ENCODE peak calls at places on chromosomes 2 and 18, in nine cellular contexts. One of them, this sample, is unnamed.
A peak's percentile ranks its signal among the peaks of the same experiment; 100 is the strongest.

GRCh38 chr2:239767016-239767905 is 257.9 kb downstream of the NDUFA10 start:
- DNase-seq in right atrium auricular region: no peak
- DNase-seq in hepatocyte: no peak
- DNase-seq in IMR-90: no peak
- DNase-seq in tibial nerve: no peak
- DNase-seq in Karpas-422: no peak
- DNase-seq in neuronal stem cell: no peak
- DNase-seq in mesendoderm: no peak
- DNase-seq in esophagus squamous epithelium: no peak
- DNase-seq in this sample: no peak

GRCh38 chr2:117523267-117523666 is 291.2 kb upstream of the DDX18 start:
- DNase-seq in Karpas-422: peak; percentile 78
- DNase-seq in esophagus squamous epithelium: no peak
- DNase-seq in tibial nerve: peak; percentile 28
- DNase-seq in IMR-90: no peak
- DNase-seq in neuronal stem cell: no peak
- DNase-seq in right atrium auricular region: peak; percentile 61
- DNase-seq in hepatocyte: peak; percentile 78
- DNase-seq in mesendoderm: no peak
- DNase-seq in this sample: no peak

GRCh38 chr2:213251618-213252017 is 32.6 kb upstream of the SPAG16 start:
- DNase-seq in esophagus squamous epithelium: no peak
- DNase-seq in IMR-90: peak; percentile 81
- DNase-seq in right atrium auricular region: no peak
- DNase-seq in Karpas-422: peak; percentile 88
- DNase-seq in hepatocyte: peak; percentile 84
- DNase-seq in neuronal stem cell: peak; percentile 69
- DNase-seq in mesendoderm: peak; percentile 84
- DNase-seq in tibial nerve: no peak
- DNase-seq in this sample: no peak

GRCh38 chr2:74845217-74845751 is 11.4 kb downstream of the HK2 start:
- DNase-seq in IMR-90: peak; percentile 94
- DNase-seq in Karpas-422: no peak
- DNase-seq in tibial nerve: peak; percentile 41
- DNase-seq in esophagus squamous epithelium: peak; percentile 38
- DNase-seq in right atrium auricular region: peak; percentile 82
- DNase-seq in hepatocyte: peak; percentile 85
- DNase-seq in neuronal stem cell: no peak
- DNase-seq in mesendoderm: peak; percentile 74
- DNase-seq in this sample: no peak

GRCh38 chr2:30756051-30756719 is 51.1 kb downstream of the CAPN13 start:
- DNase-seq in tibial nerve: no peak
- DNase-seq in right atrium auricular region: no peak
- DNase-seq in neuronal stem cell: no peak
- DNase-seq in IMR-90: no peak
- DNase-seq in Karpas-422: no peak
- DNase-seq in hepatocyte: peak; percentile 56
- DNase-seq in mesendoderm: peak; percentile 96
- DNase-seq in esophagus squamous epithelium: no peak
- DNase-seq in this sample: no peak

GRCh38 chr2:42443980-42444379 is 49.8 kb downstream of the KCNG3 start:
- DNase-seq in right atrium auricular region: no peak
- DNase-seq in neuronal stem cell: no peak
- DNase-seq in Karpas-422: no peak
- DNase-seq in IMR-90: no peak
- DNase-seq in mesendoderm: peak; percentile 66
- DNase-seq in hepatocyte: no peak
- DNase-seq in esophagus squamous epithelium: no peak
- DNase-seq in tibial nerve: no peak
- DNase-seq in this sample: no peak

GRCh38 chr18:77132369-77133050 is at the start of gene MBP:
- DNase-seq in Karpas-422: peak; percentile 90
- DNase-seq in right atrium auricular region: no peak
- DNase-seq in IMR-90: no peak
- DNase-seq in hepatocyte: peak; percentile 92
- DNase-seq in esophagus squamous epithelium: peak; percentile 11
- DNase-seq in tibial nerve: peak; percentile 37
- DNase-seq in mesendoderm: peak; percentile 74
- DNase-seq in neuronal stem cell: no peak
- DNase-seq in this sample: peak; percentile 60

GRCh38 chr18:50034029-50034428 is 160.9 kb downstream of the MYO5B start:
- DNase-seq in IMR-90: no peak
- DNase-seq in neuronal stem cell: no peak
- DNase-seq in Karpas-422: no peak
- DNase-seq in esophagus squamous epithelium: no peak
- DNase-seq in hepatocyte: no peak
- DNase-seq in mesendoderm: no peak
- DNase-seq in right atrium auricular region: no peak
- DNase-seq in tibial nerve: no peak
- DNase-seq in this sample: no peak

GRCh38 chr2:42639340-42640077 is 71.1 kb downstream of the MTA3 start:
- DNase-seq in esophagus squamous epithelium: no peak
- DNase-seq in right atrium auricular region: no peak
- DNase-seq in hepatocyte: no peak
- DNase-seq in neuronal stem cell: no peak
- DNase-seq in Karpas-422: no peak
- DNase-seq in mesendoderm: no peak
- DNase-seq in tibial nerve: no peak
- DNase-seq in IMR-90: no peak
- DNase-seq in this sample: no peak

GRCh38 chr2:31018280-31018679 is 120.0 kb downstream of the GALNT14 start:
- DNase-seq in neuronal stem cell: no peak
- DNase-seq in hepatocyte: no peak
- DNase-seq in right atrium auricular region: no peak
- DNase-seq in esophagus squamous epithelium: no peak
- DNase-seq in IMR-90: no peak
- DNase-seq in mesendoderm: no peak
- DNase-seq in tibial nerve: no peak
- DNase-seq in Karpas-422: no peak
- DNase-seq in this sample: no peak

GRCh38 chr2:156590313-156590712 is 154.1 kb downstream of the GPD2 start:
- DNase-seq in neuronal stem cell: no peak
- DNase-seq in IMR-90: no peak
- DNase-seq in Karpas-422: no peak
- DNase-seq in esophagus squamous epithelium: no peak
- DNase-seq in right atrium auricular region: no peak
- DNase-seq in hepatocyte: no peak
- DNase-seq in mesendoderm: no peak
- DNase-seq in tibial nerve: no peak
- DNase-seq in this sample: no peak

GRCh38 chr2:5673148-5673860 is 18.9 kb upstream of the SOX11 start:
- DNase-seq in hepatocyte: peak; percentile 24
- DNase-seq in IMR-90: no peak
- DNase-seq in Karpas-422: no peak
- DNase-seq in esophagus squamous epithelium: no peak
- DNase-seq in neuronal stem cell: no peak
- DNase-seq in tibial nerve: no peak
- DNase-seq in right atrium auricular region: no peak
- DNase-seq in mesendoderm: peak; percentile 33
- DNase-seq in this sample: no peak

GRCh38 chr18:48926420-48926857 is 24.3 kb downstream of the SMAD7 start:
- DNase-seq in neuronal stem cell: no peak
- DNase-seq in IMR-90: no peak
- DNase-seq in tibial nerve: no peak
- DNase-seq in hepatocyte: no peak
- DNase-seq in Karpas-422: no peak
- DNase-seq in right atrium auricular region: no peak
- DNase-seq in mesendoderm: no peak
- DNase-seq in esophagus squamous epithelium: no peak
- DNase-seq in this sample: no peak

GRCh38 chr2:16320716-16321115 is 344.9 kb downstream of the CYRIA start:
- DNase-seq in hepatocyte: no peak
- DNase-seq in IMR-90: no peak
- DNase-seq in esophagus squamous epithelium: no peak
- DNase-seq in neuronal stem cell: peak; percentile 53
- DNase-seq in tibial nerve: no peak
- DNase-seq in mesendoderm: peak; percentile 80
- DNase-seq in Karpas-422: no peak
- DNase-seq in right atrium auricular region: no peak
- DNase-seq in this sample: no peak
- H3K4me1 ChIP-seq in hepatocyte: peaks cover 43% of the 10 kb centered on the region
- H3K4me1 ChIP-seq in IMR-90: no peaks in the 10 kb centered on the region
- H3K4me1 ChIP-seq in esophagus squamous epithelium: no peaks in the 10 kb centered on the region
- H3K4me1 ChIP-seq in neuronal stem cell: peaks cover 37% of the 10 kb centered on the region
- H3K4me1 ChIP-seq in tibial nerve: no peaks in the 10 kb centered on the region
- H3K4me1 ChIP-seq in mesendoderm: peaks cover 3% of the 10 kb centered on the region
- H3K4me1 ChIP-seq in Karpas-422: no peaks in the 10 kb centered on the region
- H3K4me1 ChIP-seq in right atrium auricular region: no peaks in the 10 kb centered on the region
- H3K4me1 ChIP-seq in this sample: no peaks in the 10 kb centered on the region

GRCh38 chr2:216761809-216762208 is 66.5 kb upstream of the IGFBP5 start:
- DNase-seq in right atrium auricular region: no peak
- DNase-seq in esophagus squamous epithelium: no peak
- DNase-seq in hepatocyte: no peak
- DNase-seq in neuronal stem cell: no peak
- DNase-seq in mesendoderm: no peak
- DNase-seq in tibial nerve: no peak
- DNase-seq in Karpas-422: no peak
- DNase-seq in IMR-90: no peak
- DNase-seq in this sample: no peak

GRCh38 chr2:216770050-216770449 is 74.7 kb upstream of the IGFBP5 start:
- DNase-seq in Karpas-422: no peak
- DNase-seq in neuronal stem cell: no peak
- DNase-seq in IMR-90: no peak
- DNase-seq in hepatocyte: no peak
- DNase-seq in esophagus squamous epithelium: no peak
- DNase-seq in tibial nerve: no peak
- DNase-seq in mesendoderm: no peak
- DNase-seq in right atrium auricular region: no peak
- DNase-seq in this sample: no peak

GRCh38 chr2:216761119-216761518 is 65.8 kb upstream of the IGFBP5 start:
- DNase-seq in neuronal stem cell: no peak
- DNase-seq in tibial nerve: no peak
- DNase-seq in IMR-90: no peak
- DNase-seq in Karpas-422: no peak
- DNase-seq in mesendoderm: no peak
- DNase-seq in esophagus squamous epithelium: no peak
- DNase-seq in right atrium auricular region: no peak
- DNase-seq in hepatocyte: no peak
- DNase-seq in this sample: no peak

GRCh38 chr2:216768908-216769401 is 73.6 kb upstream of the IGFBP5 start:
- DNase-seq in right atrium auricular region: no peak
- DNase-seq in neuronal stem cell: no peak
- DNase-seq in esophagus squamous epithelium: no peak
- DNase-seq in Karpas-422: no peak
- DNase-seq in tibial nerve: no peak
- DNase-seq in hepatocyte: no peak
- DNase-seq in mesendoderm: no peak
- DNase-seq in IMR-90: no peak
- DNase-seq in this sample: no peak

GRCh38 chr2:216765810-216766259 is 70.5 kb upstream of the IGFBP5 start:
- DNase-seq in tibial nerve: no peak
- DNase-seq in IMR-90: no peak
- DNase-seq in right atrium auricular region: no peak
- DNase-seq in mesendoderm: peak; percentile 93
- DNase-seq in esophagus squamous epithelium: no peak
- DNase-seq in hepatocyte: peak; percentile 56
- DNase-seq in Karpas-422: no peak
- DNase-seq in neuronal stem cell: peak; percentile 90
- DNase-seq in this sample: no peak
- H3K4me3 ChIP-seq in tibial nerve: no peak overlapping the region
- H3K4me3 ChIP-seq in IMR-90: no peak overlapping the region
- H3K4me3 ChIP-seq in right atrium auricular region: no peak overlapping the region
- H3K4me3 ChIP-seq in mesendoderm: no peak overlapping the region
- H3K4me3 ChIP-seq in esophagus squamous epithelium: no peak overlapping the region
- H3K4me3 ChIP-seq in hepatocyte: no peak overlapping the region
- H3K4me3 ChIP-seq in Karpas-422: no peak overlapping the region
- H3K4me3 ChIP-seq in neuronal stem cell: no peak overlapping the region
- H3K4me3 ChIP-seq in this sample: no peak overlapping the region

DNA sequence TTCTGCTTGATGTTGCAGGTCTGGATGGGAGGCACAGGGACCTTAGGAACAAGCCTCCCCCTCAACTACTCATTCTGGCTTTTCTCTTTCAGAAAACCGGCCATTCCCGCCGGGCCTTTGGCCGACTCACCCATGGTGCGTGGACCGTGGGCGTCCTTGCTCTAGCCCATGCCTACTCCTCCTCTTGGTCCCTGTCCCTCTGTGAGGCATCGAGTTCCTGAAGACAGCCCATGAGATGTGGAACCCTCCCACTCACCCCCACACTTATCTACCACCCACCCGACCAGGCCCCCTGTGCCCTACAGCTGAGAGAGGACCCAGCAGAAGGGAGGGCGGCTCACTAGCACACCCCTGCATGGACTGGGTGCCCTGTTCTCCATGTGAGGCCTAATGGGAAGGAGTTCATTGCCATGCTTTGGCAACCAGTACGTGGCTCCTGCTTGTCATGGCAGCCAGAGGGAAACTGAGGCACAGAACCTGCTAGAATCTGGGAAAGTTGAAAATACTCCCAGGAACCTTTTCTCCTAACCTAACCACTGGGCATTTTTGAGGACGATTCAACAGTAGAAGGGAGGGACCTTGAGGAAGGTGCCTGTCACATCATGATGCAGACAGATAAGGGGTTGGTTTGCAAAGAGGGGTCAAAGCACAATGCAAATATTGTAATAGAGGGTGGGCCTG is 8.5 kb downstream of the SPEG start:
- DNase-seq in mesendoderm: no peak
- DNase-seq in Karpas-422: no peak
- DNase-seq in neuronal stem cell: no peak
- DNase-seq in IMR-90: peak; percentile 17
- DNase-seq in tibial nerve: no peak
- DNase-seq in hepatocyte: no peak
- DNase-seq in esophagus squamous epithelium: no peak
- DNase-seq in right atrium auricular region: no peak
- DNase-seq in this sample: no peak
- H3K4me1 ChIP-seq in mesendoderm: no peaks in the 10 kb centered on the region
- H3K4me1 ChIP-seq in Karpas-422: peaks cover 12% of the 10 kb centered on the region
- H3K4me1 ChIP-seq in neuronal stem cell: peaks cover 28% of the 10 kb centered on the region
- H3K4me1 ChIP-seq in IMR-90: peaks cover 29% of the 10 kb centered on the region
- H3K4me1 ChIP-seq in tibial nerve: peaks cover 10% of the 10 kb centered on the region
- H3K4me1 ChIP-seq in hepatocyte: peaks cover 24% of the 10 kb centered on the region
- H3K4me1 ChIP-seq in esophagus squamous epithelium: peaks cover 5% of the 10 kb centered on the region
- H3K4me1 ChIP-seq in right atrium auricular region: peaks cover 73% of the 10 kb centered on the region
- H3K4me1 ChIP-seq in this sample: peaks cover 2% of the 10 kb centered on the region

GRCh38 chr18:273525-273924 is 5.7 kb upstream of the THOC1 start:
- DNase-seq in Karpas-422: no peak
- DNase-seq in mesendoderm: no peak
- DNase-seq in right atrium auricular region: no peak
- DNase-seq in IMR-90: no peak
- DNase-seq in esophagus squamous epithelium: no peak
- DNase-seq in neuronal stem cell: no peak
- DNase-seq in hepatocyte: no peak
- DNase-seq in tibial nerve: no peak
- DNase-seq in this sample: no peak

GRCh38 chr18:269480-270090 is 1.7 kb upstream of the THOC1 start:
- DNase-seq in hepatocyte: no peak
- DNase-seq in mesendoderm: peak; percentile 27
- DNase-seq in tibial nerve: no peak
- DNase-seq in Karpas-422: peak; percentile 43
- DNase-seq in neuronal stem cell: no peak
- DNase-seq in esophagus squamous epithelium: no peak
- DNase-seq in right atrium auricular region: no peak
- DNase-seq in IMR-90: no peak
- DNase-seq in this sample: no peak

GRCh38 chr18:267380-267687 is 513 bp downstream of the THOC1 start:
- DNase-seq in hepatocyte: peak; percentile 62
- DNase-seq in mesendoderm: peak; percentile 70
- DNase-seq in neuronal stem cell: no peak
- DNase-seq in IMR-90: no peak
- DNase-seq in Karpas-422: no peak
- DNase-seq in tibial nerve: no peak
- DNase-seq in right atrium auricular region: no peak
- DNase-seq in esophagus squamous epithelium: no peak
- DNase-seq in this sample: no peak

GRCh38 chr18:272650-273049 is 4.8 kb upstream of the THOC1 start:
- DNase-seq in right atrium auricular region: no peak
- DNase-seq in esophagus squamous epithelium: no peak
- DNase-seq in Karpas-422: no peak
- DNase-seq in neuronal stem cell: no peak
- DNase-seq in hepatocyte: no peak
- DNase-seq in mesendoderm: peak; percentile 61
- DNase-seq in IMR-90: no peak
- DNase-seq in tibial nerve: no peak
- DNase-seq in this sample: no peak

GRCh38 chr18:267688-268552 is at the start of gene THOC1:
- DNase-seq in Karpas-422: peak; percentile 96
- DNase-seq in hepatocyte: peak; percentile 97
- DNase-seq in mesendoderm: peak; percentile 96
- DNase-seq in right atrium auricular region: peak; percentile 92
- DNase-seq in IMR-90: peak; percentile 94
- DNase-seq in neuronal stem cell: peak; percentile 88
- DNase-seq in esophagus squamous epithelium: peak; percentile 66
- DNase-seq in tibial nerve: peak; percentile 85
- DNase-seq in this sample: peak; percentile 88
- H3K4me3 ChIP-seq in Karpas-422: peak within 1 kb of the TSS; percentile 96
- H3K4me3 ChIP-seq in hepatocyte: peak within 1 kb of the TSS; percentile 78
- H3K4me3 ChIP-seq in mesendoderm: peak within 1 kb of the TSS; percentile 98
- H3K4me3 ChIP-seq in right atrium auricular region: peak within 1 kb of the TSS; percentile 66
- H3K4me3 ChIP-seq in IMR-90: peak within 1 kb of the TSS; percentile 92
- H3K4me3 ChIP-seq in neuronal stem cell: peak within 1 kb of the TSS; percentile 84
- H3K4me3 ChIP-seq in esophagus squamous epithelium: peak within 1 kb of the TSS; percentile 93
- H3K4me3 ChIP-seq in tibial nerve: peak within 1 kb of the TSS; percentile 91
- H3K4me3 ChIP-seq in this sample: peak within 1 kb of the TSS; percentile 83

This sample was measured in effector memory CD4-positive, alpha-beta T cell.